ENCODE peak calls at places on chromosomes 3 and 15, in four cellular contexts. Y is K562, E is IMR-90, T is GM12878. Z is an unnamed sample.

GRCh38 chr15:99566157-99566900 is 545 bp downstream of the MEF2A start:
- DNase-seq in Y (peak), T (no peak), E (no peak), Z (no peak)

GRCh38 chr3:15521573-15521965 is at the start of gene COLQ:
- DNase-seq in Y (no peak), T (no peak), E (no peak), Z (no peak)

GRCh38 chr3:53186726-53187125 is 25.7 kb downstream of the PRKCD start:
- DNase-seq in E (no peak), T (no peak), Y (no peak), Z (no peak)

GRCh38 chr15:41841131-41841530 is 2.5 kb downstream of the PLA2G4B start:
- DNase-seq in Y (no peak), E (no peak), T (no peak), Z (no peak)

GRCh38 chr3:4290272-4290893 is 12.8 kb upstream of the SETMAR start:
- DNase-seq in Y (peak), T (no peak), E (peak), Z (peak)

GRCh38 chr15:75366163-75366562 is 2.2 kb downstream of the MAN2C1 start:
- DNase-seq in Y (no peak), E (no peak), T (no peak), Z (no peak)

GRCh38 chr15:57562220-57562769 is 29.4 kb upstream of the MYZAP start:
- DNase-seq in Y (no peak), T (no peak), E (no peak), Z (no peak)

GRCh38 chr3:12948891-12949711 is 107.7 kb upstream of the RPL32 start:
- DNase-seq in T (no peak), E (peak), Y (no peak), Z (no peak)

GRCh38 chr3:23275061-23275460 is 71.9 kb downstream of the UBE2E2 start:
- DNase-seq in E (no peak), Y (no peak), T (no peak), Z (no peak)

GRCh38 chr3:197942956-197943556 is 6.9 kb upstream of the RPL35A start:
- DNase-seq in E (peak), T (no peak), Y (peak), Z (no peak)

GRCh38 chr3:9897408-9898372 is 5.0 kb upstream of the IL17RE start:
- DNase-seq in Y (peak), T (peak), E (peak), Z (peak)

GRCh38 chr15:33310481-33311311 is at the start of gene RYR3:
- DNase-seq in T (no peak), E (no peak), Y (no peak), Z (no peak)

GRCh38 chr15:64687167-64688085 is 88.0 kb downstream of the RBPMS2 start:
- DNase-seq in Y (no peak), T (no peak), E (no peak), Z (no peak)

GRCh38 chr3:28115316-28115715 is 126.1 kb upstream of the CMC1 start:
- DNase-seq in Y (no peak), E (no peak), T (no peak), Z (no peak)

GRCh38 chr3:145188079-145188785 is 972.8 kb downstream of the PLOD2 start:
- DNase-seq in Y (no peak), E (no peak), T (no peak), Z (no peak)

GRCh38 chr3:122092460-122093165 is 37.5 kb downstream of the CD86 start:
- DNase-seq in T (no peak), E (peak), Y (peak), Z (peak)

GRCh38 chr3:100173931-100174330 is 59.6 kb upstream of the FILIP1L start:
- DNase-seq in Y (no peak), T (no peak), E (no peak), Z (no peak)

GRCh38 chr3:183896610-183897009 is 11.9 kb upstream of the PARL start:
- DNase-seq in Y (no peak), T (no peak), E (no peak), Z (no peak)

GRCh38 chr3:39990532-39990931 is 181.1 kb downstream of the MYRIP start:
- DNase-seq in T (peak), Y (peak), E (peak), Z (peak)

GRCh38 chr3:101020616-101021015 is 27.4 kb upstream of the ABI3BP start:
- DNase-seq in E (peak), T (no peak), Y (no peak), Z (no peak)

GRCh38 chr15:39465843-39466242 is 115.0 kb upstream of the THBS1 start:
- DNase-seq in E (no peak), Y (no peak), T (no peak), Z (no peak)

GRCh38 chr3:135992072-135992471 is 26.5 kb downstream of the PPP2R3A start:
- DNase-seq in Y (no peak), T (no peak), E (peak), Z (no peak)

GRCh38 chr3:164450276-164450905 is 627.9 kb downstream of the SI start:
- DNase-seq in E (no peak), Y (no peak), T (no peak), Z (no peak)

GRCh38 chr3:111610189-111610588 is 15.0 kb upstream of the ZBED2 start:
- DNase-seq in Y (no peak), T (peak), E (no peak), Z (no peak)

GRCh38 chr3:72077473-72078259 is 292.7 kb upstream of the PROK2 start:
- DNase-seq in T (no peak), E (no peak), Y (no peak), Z (no peak)

GRCh38 chr3:12796171-12797123 is at the start of gene CAND2:
- DNase-seq in T (no peak), Y (peak), E (peak), Z (peak)

GRCh38 chr3:186678604-186679003 is 12.8 kb downstream of the HRG start:
- DNase-seq in T (no peak), Y (no peak), E (no peak), Z (no peak)

GRCh38 chr3:45988804-45989203 is 6.8 kb downstream of the FYCO1 start:
- DNase-seq in E (peak), T (no peak), Y (no peak), Z (no peak)

GRCh38 chr3:111895079-111895478 is 36.0 kb downstream of the PHLDB2 start:
- DNase-seq in T (no peak), E (peak), Y (no peak), Z (peak)

GRCh38 chr15:75639191-75639708 is 774 bp downstream of the IMP3 start:
- DNase-seq in E (no peak), T (no peak), Y (no peak), Z (no peak)

GRCh38 chr3:177904661-177905060 is 631.6 kb upstream of the KCNMB2 start:
- DNase-seq in E (peak), T (no peak), Y (no peak), Z (no peak)

GRCh38 chr3:23956701-23957100 is 11.6 kb downstream of the NR1D2 start:
- DNase-seq in Y (no peak), T (no peak), E (no peak), Z (no peak)

GRCh38 chr3:66153471-66153870 is 67.3 kb upstream of the SLC25A26 start:
- DNase-seq in E (no peak), T (no peak), Y (no peak), Z (no peak)

GRCh38 chr3:32457971-32458471 is 44.6 kb downstream of the CMTM6 start:
- DNase-seq in T (no peak), E (no peak), Y (peak), Z (no peak)

DNA sequence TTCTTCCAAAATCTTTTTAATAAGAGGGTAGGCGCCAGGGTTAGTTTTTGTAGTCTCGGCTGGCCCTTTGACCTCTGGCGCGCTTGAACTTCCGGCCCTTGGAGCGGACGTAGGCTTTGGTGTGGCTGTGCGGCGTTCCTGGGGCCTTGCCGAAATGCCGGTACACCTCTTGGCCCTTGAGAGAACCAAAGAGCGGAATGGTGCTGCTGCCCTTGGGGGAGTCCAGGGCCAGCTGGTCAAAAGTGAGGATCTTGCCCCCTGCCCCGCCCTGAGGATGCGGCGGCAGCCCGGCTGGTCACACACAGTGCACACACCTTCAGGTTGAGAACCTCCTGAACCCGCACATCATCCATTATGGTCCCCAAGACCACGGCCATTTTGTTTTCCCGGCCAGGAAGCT is 20.0 kb upstream of the CHRNB4 start:
- DNase-seq in Y (no peak), T (no peak), E (no peak), Z (no peak)
- TF ChIP-seq ELK1 in Y (no peak), T (no peak), E (no peak), Z (no peak)

GRCh38 chr3:58965870-58966269 is 84.0 kb downstream of the CFAP20DC start:
- DNase-seq in T (no peak), E (peak), Y (no peak), Z (no peak)

GRCh38 chr3:58963928-58964497 is 85.8 kb downstream of the CFAP20DC start:
- DNase-seq in E (peak), Y (no peak), T (no peak), Z (no peak)

GRCh38 chr3:58962040-58962651 is 87.7 kb downstream of the CFAP20DC start:
- DNase-seq in E (peak), Y (no peak), T (no peak), Z (no peak)

GRCh38 chr3:58962816-58963215 is 87.0 kb downstream of the CFAP20DC start:
- DNase-seq in Y (no peak), T (no peak), E (peak), Z (no peak)
- TF ChIP-seq ELK1 in Y (no peak), T (no peak), E (no peak), Z (no peak)

GRCh38 chr3:50254577-50255250 is 14.2 kb upstream of the SEMA3B start:
- DNase-seq in Y (no peak), T (no peak), E (no peak), Z (no peak)
- TF ChIP-seq ELK1 in Y (no peak), T (no peak), E (no peak), Z (no peak)

GRCh38 chr3:48433472-48434118 is 3.7 kb upstream of the PLXNB1 start:
- DNase-seq in Y (no peak), T (no peak), E (peak), Z (no peak)
- TF ChIP-seq ELK1 in Y (no peak), T (no peak), E (no peak), Z (no peak)

DNA sequence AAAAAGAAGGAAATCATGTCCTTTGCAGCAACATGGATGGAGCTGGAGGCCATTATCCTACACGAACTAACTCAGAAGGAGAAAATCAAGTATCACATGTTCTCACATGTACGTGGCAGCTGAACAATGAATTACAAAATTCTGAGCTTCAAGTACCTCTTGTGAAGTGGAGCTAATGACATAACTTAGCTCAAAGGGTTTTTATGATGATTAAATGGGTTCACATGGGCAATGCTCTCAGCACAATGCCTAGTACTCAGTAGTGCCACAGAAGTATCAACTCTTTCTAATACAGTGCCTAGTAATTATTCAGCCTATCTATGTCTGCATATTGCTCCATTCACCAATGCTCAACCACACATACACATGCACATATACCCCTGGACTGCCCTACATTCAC is 407.5 kb upstream of the WNT5A start:
- DNase-seq in E (no peak), Y (no peak), T (no peak), Z (no peak)
- TF ChIP-seq ELK1 in E (no peak), Y (no peak), T (no peak), Z (no peak)